ENCODE peak calls at places on chromosomes 13 and 19, in six cellular contexts. One of them, this sample, is unnamed.
A peak's percentile ranks its signal among the peaks of the same experiment; 100 is the strongest.

GRCh38 chr13:39410089-39410901 is 192.7 kb downstream of the LHFPL6 start:
- DNase-seq in uterus: no peak
- DNase-seq in thoracic aorta: no peak
- DNase-seq in IMR-90: peak; percentile 60
- DNase-seq in GM12865: no peak
- DNase-seq in pancreas: no peak
- DNase-seq in this sample: peak; percentile 92

GRCh38 chr13:34620073-34620858 is 321.8 kb upstream of the NBEA start:
- DNase-seq in uterus: no peak
- DNase-seq in thoracic aorta: no peak
- DNase-seq in IMR-90: no peak
- DNase-seq in GM12865: no peak
- DNase-seq in pancreas: no peak
- DNase-seq in this sample: no peak

GRCh38 chr19:7247160-7247559 is 47.1 kb downstream of the INSR start:
- DNase-seq in uterus: no peak
- DNase-seq in thoracic aorta: no peak
- DNase-seq in IMR-90: no peak
- DNase-seq in GM12865: no peak
- DNase-seq in pancreas: no peak
- DNase-seq in this sample: no peak

GRCh38 chr19:7751157-7751783 is 3.9 kb upstream of the CD209 start:
- DNase-seq in uterus: no peak
- DNase-seq in thoracic aorta: no peak
- DNase-seq in IMR-90: peak; percentile 6
- DNase-seq in GM12865: peak; percentile 76
- DNase-seq in pancreas: no peak
- DNase-seq in this sample: peak; percentile 65

GRCh38 chr13:109145631-109146030 is 516.2 kb downstream of the MYO16 start:
- DNase-seq in uterus: no peak
- DNase-seq in thoracic aorta: no peak
- DNase-seq in IMR-90: peak; percentile 72
- DNase-seq in GM12865: peak; percentile 48
- DNase-seq in pancreas: no peak
- DNase-seq in this sample: peak; percentile 89

GRCh38 chr13:23899555-23899954 is 2.3 kb upstream of the C1QTNF9B start:
- DNase-seq in uterus: no peak
- DNase-seq in thoracic aorta: no peak
- DNase-seq in IMR-90: peak; percentile 74
- DNase-seq in GM12865: peak; percentile 42
- DNase-seq in pancreas: no peak
- DNase-seq in this sample: peak; percentile 59

GRCh38 chr19:44741841-44742352 is 6.6 kb upstream of the BCL3 start:
- DNase-seq in uterus: peak; percentile 99
- DNase-seq in thoracic aorta: peak; percentile 96
- DNase-seq in IMR-90: peak; percentile 100
- DNase-seq in GM12865: no peak
- DNase-seq in pancreas: peak; percentile 99
- DNase-seq in this sample: peak; percentile 100

GRCh38 chr19:7986321-7987083 is 18.9 kb downstream of the ELAVL1 start:
- DNase-seq in uterus: no peak
- DNase-seq in thoracic aorta: no peak
- DNase-seq in IMR-90: peak; percentile 82
- DNase-seq in GM12865: no peak
- DNase-seq in pancreas: peak; percentile 4
- DNase-seq in this sample: peak; percentile 83

GRCh38 chr13:22061371-22061805 is 390.5 kb downstream of the FGF9 start:
- DNase-seq in uterus: no peak
- DNase-seq in thoracic aorta: no peak
- DNase-seq in IMR-90: no peak
- DNase-seq in GM12865: peak; percentile 79
- DNase-seq in pancreas: no peak
- DNase-seq in this sample: no peak

GRCh38 chr19:38245826-38246498 is 10.2 kb downstream of the PPP1R14A start:
- DNase-seq in uterus: no peak
- DNase-seq in thoracic aorta: peak; percentile 62
- DNase-seq in IMR-90: peak; percentile 27
- DNase-seq in GM12865: peak; percentile 42
- DNase-seq in pancreas: no peak
- DNase-seq in this sample: peak; percentile 54

GRCh38 chr13:77599351-77599750 is 63.8 kb downstream of the SCEL start:
- DNase-seq in uterus: no peak
- DNase-seq in thoracic aorta: no peak
- DNase-seq in IMR-90: no peak
- DNase-seq in GM12865: no peak
- DNase-seq in pancreas: no peak
- DNase-seq in this sample: no peak

GRCh38 chr19:49809155-49809986 is 3.7 kb downstream of the FUZ start:
- DNase-seq in uterus: no peak
- DNase-seq in thoracic aorta: no peak
- DNase-seq in IMR-90: no peak
- DNase-seq in GM12865: peak; percentile 33
- DNase-seq in pancreas: peak; percentile 90
- DNase-seq in this sample: peak; percentile 19

GRCh38 chr19:47507924-47508553 is 6.8 kb downstream of the NAPA start:
- DNase-seq in uterus: no peak
- DNase-seq in thoracic aorta: no peak
- DNase-seq in IMR-90: no peak
- DNase-seq in GM12865: no peak
- DNase-seq in pancreas: peak; percentile 70
- DNase-seq in this sample: no peak

GRCh38 chr13:67278230-67278629 is 48.1 kb upstream of the PCDH9 start:
- DNase-seq in uterus: no peak
- DNase-seq in thoracic aorta: no peak
- DNase-seq in IMR-90: peak; percentile 85
- DNase-seq in GM12865: no peak
- DNase-seq in pancreas: no peak
- DNase-seq in this sample: peak; percentile 93

GRCh38 chr19:6861683-6862286 is 25.6 kb upstream of the ADGRE1 start:
- DNase-seq in uterus: no peak
- DNase-seq in thoracic aorta: no peak
- DNase-seq in IMR-90: no peak
- DNase-seq in GM12865: peak; percentile 18
- DNase-seq in pancreas: no peak
- DNase-seq in this sample: no peak

GRCh38 chr13:48400820-48401219 is 12.1 kb downstream of the LPAR6 start:
- DNase-seq in uterus: no peak
- DNase-seq in thoracic aorta: no peak
- DNase-seq in IMR-90: peak; percentile 46
- DNase-seq in GM12865: peak; percentile 18
- DNase-seq in pancreas: no peak
- DNase-seq in this sample: peak; percentile 86

GRCh38 chr13:96294930-96295657 is 205.2 kb downstream of the HS6ST3 start:
- DNase-seq in uterus: no peak
- DNase-seq in thoracic aorta: no peak
- DNase-seq in IMR-90: no peak
- DNase-seq in GM12865: no peak
- DNase-seq in pancreas: no peak
- DNase-seq in this sample: no peak

GRCh38 chr13:47117268-47117667 is 220.4 kb upstream of the HTR2A start:
- DNase-seq in uterus: no peak
- DNase-seq in thoracic aorta: no peak
- DNase-seq in IMR-90: peak; percentile 89
- DNase-seq in GM12865: no peak
- DNase-seq in pancreas: no peak
- DNase-seq in this sample: peak; percentile 56

GRCh38 chr13:79776538-79776937 is 295.6 kb downstream of the NDFIP2 start:
- DNase-seq in uterus: no peak
- DNase-seq in thoracic aorta: no peak
- DNase-seq in IMR-90: peak; percentile 50
- DNase-seq in GM12865: no peak
- DNase-seq in pancreas: no peak
- DNase-seq in this sample: no peak

GRCh38 chr13:23025848-23026608 is 154.8 kb upstream of the SGCG start:
- DNase-seq in uterus: no peak
- DNase-seq in thoracic aorta: no peak
- DNase-seq in IMR-90: no peak
- DNase-seq in GM12865: no peak
- DNase-seq in pancreas: no peak
- DNase-seq in this sample: no peak

GRCh38 chr13:22592515-22592914 is 588.3 kb upstream of the SGCG start:
- DNase-seq in uterus: no peak
- DNase-seq in thoracic aorta: no peak
- DNase-seq in IMR-90: peak; percentile 0
- DNase-seq in GM12865: no peak
- DNase-seq in pancreas: no peak
- DNase-seq in this sample: no peak

GRCh38 chr13:113655358-113656014 is 2.5 kb downstream of the ATP4B start:
- DNase-seq in uterus: no peak
- DNase-seq in thoracic aorta: no peak
- DNase-seq in IMR-90: no peak
- DNase-seq in GM12865: no peak
- DNase-seq in pancreas: no peak
- DNase-seq in this sample: no peak

GRCh38 chr19:32800191-32800590 is 69.4 kb downstream of the SLC7A9 start:
- DNase-seq in uterus: no peak
- DNase-seq in thoracic aorta: no peak
- DNase-seq in IMR-90: no peak
- DNase-seq in GM12865: no peak
- DNase-seq in pancreas: no peak
- DNase-seq in this sample: no peak

GRCh38 chr13:46739447-46740125 is 57.4 kb downstream of the ESD start:
- DNase-seq in uterus: no peak
- DNase-seq in thoracic aorta: no peak
- DNase-seq in IMR-90: no peak
- DNase-seq in GM12865: no peak
- DNase-seq in pancreas: no peak
- DNase-seq in this sample: no peak

GRCh38 chr13:35618565-35619083 is 142.1 kb upstream of the MAB21L1 start:
- DNase-seq in uterus: no peak
- DNase-seq in thoracic aorta: no peak
- DNase-seq in IMR-90: no peak
- DNase-seq in GM12865: no peak
- DNase-seq in pancreas: no peak
- DNase-seq in this sample: no peak

GRCh38 chr19:47663435-47663910 is 49.7 kb upstream of the EHD2 start:
- DNase-seq in uterus: no peak
- DNase-seq in thoracic aorta: no peak
- DNase-seq in IMR-90: peak; percentile 96
- DNase-seq in GM12865: no peak
- DNase-seq in pancreas: no peak
- DNase-seq in this sample: peak; percentile 95

DNA sequence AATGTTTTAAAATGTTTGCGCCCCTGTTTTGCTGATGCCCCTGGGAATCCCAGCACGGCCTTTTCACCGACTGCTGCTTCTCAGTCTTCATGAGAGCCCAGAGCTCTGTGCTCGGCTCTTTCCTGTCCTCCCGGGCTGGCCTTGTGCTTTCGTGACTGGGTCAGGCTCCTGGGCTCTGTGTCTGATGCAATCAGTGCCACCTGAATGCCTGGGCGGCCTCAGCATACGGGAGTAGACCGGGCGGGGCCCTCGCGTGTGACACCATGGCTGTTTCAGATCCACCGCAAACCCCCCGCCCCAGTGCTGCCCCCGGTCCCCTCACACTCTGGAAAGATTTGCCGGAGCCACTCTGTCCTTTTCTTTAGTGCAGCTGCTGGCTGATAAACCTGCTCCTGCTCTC is 21.4 kb downstream of the PABPC3 start:
- DNase-seq in uterus: no peak
- DNase-seq in thoracic aorta: no peak
- DNase-seq in IMR-90: no peak
- DNase-seq in GM12865: no peak
- DNase-seq in pancreas: no peak
- DNase-seq in this sample: no peak
- TF ChIP-seq CTCF in uterus: no peak
- TF ChIP-seq CTCF in thoracic aorta: no peak
- TF ChIP-seq CTCF in IMR-90: no peak
- TF ChIP-seq CTCF in GM12865: no peak
- TF ChIP-seq CTCF in pancreas: no peak
- TF ChIP-seq CTCF in this sample: no peak

DNA sequence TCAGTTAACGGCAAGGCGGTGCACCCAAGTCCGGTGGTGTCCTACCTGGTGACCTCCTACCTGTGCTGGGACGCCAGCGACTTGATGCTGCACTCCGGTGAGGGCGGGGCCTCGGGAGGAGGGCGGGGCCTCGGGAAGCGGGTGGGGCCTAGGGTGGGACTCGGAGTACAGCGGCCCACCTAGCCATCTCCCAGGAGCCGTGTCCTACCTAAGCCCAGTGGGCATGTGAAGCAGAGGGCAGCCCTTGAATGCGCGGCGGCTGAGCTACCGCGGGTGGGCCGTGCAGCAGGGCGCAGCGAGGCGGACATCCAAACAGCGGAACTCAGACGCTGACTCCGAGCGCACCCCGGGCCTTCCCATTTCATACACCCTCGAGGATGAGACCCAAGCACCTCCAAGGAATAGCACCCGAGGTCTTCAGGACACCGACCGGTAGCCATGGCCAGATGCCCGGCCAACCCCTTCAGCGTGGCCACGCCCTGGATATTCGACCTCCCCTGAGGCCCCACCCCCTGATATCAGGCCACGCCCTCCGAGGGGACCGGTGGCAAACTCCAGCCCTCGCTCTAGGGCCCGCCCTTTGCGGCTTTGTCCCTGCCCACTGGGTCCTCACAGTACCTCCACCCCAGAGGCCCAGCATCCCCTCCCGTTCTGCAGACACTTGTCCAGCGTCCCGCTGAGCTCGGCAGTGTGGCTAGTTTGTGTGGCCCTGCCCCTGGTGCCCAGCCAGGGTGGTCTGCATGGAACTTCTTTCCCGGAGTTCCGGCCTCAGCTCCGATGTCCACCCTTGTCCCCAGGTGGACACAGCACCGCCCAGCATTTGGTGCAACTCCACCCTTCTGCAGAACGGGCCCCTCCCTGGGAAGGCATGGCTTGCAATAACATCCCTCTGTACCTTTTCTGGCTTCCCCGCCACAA is 5.4 kb downstream of the KLK1 start:
- DNase-seq in uterus: no peak
- DNase-seq in thoracic aorta: no peak
- DNase-seq in IMR-90: no peak
- DNase-seq in GM12865: peak; percentile 91
- DNase-seq in pancreas: peak; percentile 96
- DNase-seq in this sample: no peak
- H3K4me3 ChIP-seq in uterus: no peak overlapping the region
- H3K4me3 ChIP-seq in thoracic aorta: peak overlapping the region; percentile 50
- H3K4me3 ChIP-seq in IMR-90: peak overlapping the region; percentile 42
- H3K4me3 ChIP-seq in GM12865: peak overlapping the region; percentile 59
- H3K4me3 ChIP-seq in pancreas: no peak overlapping the region
- H3K4me3 ChIP-seq in this sample: peak overlapping the region; percentile 43

DNA sequence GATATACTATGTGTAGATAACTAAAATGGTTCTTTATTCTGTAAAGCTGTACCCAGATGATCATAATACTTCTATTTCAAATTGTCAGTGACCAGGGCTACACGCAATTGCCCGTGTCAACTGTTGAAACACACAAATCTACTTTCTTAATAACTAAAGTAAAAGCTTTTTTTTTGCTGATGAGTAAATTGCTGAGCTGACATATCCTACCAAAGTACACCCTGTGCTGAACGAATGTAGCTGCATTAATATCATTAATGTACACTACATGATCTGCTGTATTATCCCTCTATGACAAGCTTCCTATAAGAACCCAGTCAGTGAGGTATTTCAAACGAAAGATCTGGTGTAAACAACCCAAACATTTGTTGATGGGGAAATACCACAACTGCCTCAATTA is 827.2 kb upstream of the ATXN8OS start:
- DNase-seq in uterus: no peak
- DNase-seq in thoracic aorta: no peak
- DNase-seq in IMR-90: no peak
- DNase-seq in GM12865: no peak
- DNase-seq in pancreas: no peak
- DNase-seq in this sample: no peak
- TF ChIP-seq CTCF in uterus: no peak
- TF ChIP-seq CTCF in thoracic aorta: no peak
- TF ChIP-seq CTCF in IMR-90: no peak
- TF ChIP-seq CTCF in GM12865: no peak
- TF ChIP-seq CTCF in pancreas: no peak
- TF ChIP-seq CTCF in this sample: no peak

GRCh38 chr19:10625003-10625761 is at the start of gene SLC44A2:
- DNase-seq in uterus: peak; percentile 81
- DNase-seq in thoracic aorta: no peak
- DNase-seq in IMR-90: peak; percentile 35
- DNase-seq in GM12865: no peak
- DNase-seq in pancreas: peak; percentile 97
- DNase-seq in this sample: peak; percentile 50
- H3K4me3 ChIP-seq in uterus: peak within 1 kb of the TSS; percentile 55
- H3K4me3 ChIP-seq in thoracic aorta: peak within 1 kb of the TSS; percentile 73
- H3K4me3 ChIP-seq in IMR-90: peak within 1 kb of the TSS; percentile 53
- H3K4me3 ChIP-seq in GM12865: no peak within 1 kb of the TSS
- H3K4me3 ChIP-seq in pancreas: peak within 1 kb of the TSS; percentile 68
- H3K4me3 ChIP-seq in this sample: peak within 1 kb of the TSS; percentile 50